ENCODE peak calls at places on chromosomes 13 and 19, in six cellular contexts. W is osteoblast, Z is neural progenitor cell, Q is fibroblast of lung, Y is IMR-90, T is K562. S is an unnamed sample.

GRCh38 chr13:97004886-97005285 is 10.6 kb upstream of the OXGR1 start:
- DNase-seq in W (no peak), Z (no peak), Q (no peak), Y (no peak), T (no peak), S (no peak)

GRCh38 chr13:45916036-45916435 is 64.5 kb upstream of the SIAH3 start:
- DNase-seq in W (no peak), Z (no peak), Q (no peak), Y (no peak), T (no peak), S (no peak)

GRCh38 chr19:17420267-17420924 is 549 bp downstream of the MVB12A start:
- DNase-seq in W (peak; percentile 84), Z (peak; percentile 77), Q (peak; percentile 6), Y (no peak), T (peak; percentile 43), S (no peak)

GRCh38 chr19:6828698-6829633 is 56.5 kb downstream of the VAV1 start:
- DNase-seq in W (peak; percentile 67), Z (no peak), Q (no peak), Y (no peak), T (peak; percentile 88), S (no peak)

GRCh38 chr19:10086904-10087256 is 763 bp downstream of the SHFL start:
- DNase-seq in W (peak; percentile 85), Z (peak; percentile 21), Q (no peak), Y (no peak), T (peak; percentile 64), S (no peak)

GRCh38 chr13:113322043-113322461 is 25.0 kb downstream of the LAMP1 start:
- DNase-seq in W (peak; percentile 64), Z (no peak), Q (no peak), Y (no peak), T (no peak), S (no peak)

GRCh38 chr19:15015946-15016542 is 33.2 kb upstream of the CASP14 start:
- DNase-seq in W (peak; percentile 72), Z (peak; percentile 83), Q (peak; percentile 1), Y (no peak), T (peak; percentile 69), S (no peak)

GRCh38 chr13:101811881-101812280 is 359.4 kb downstream of the ITGBL1 start:
- DNase-seq in W (no peak), Z (no peak), Q (no peak), Y (no peak), T (no peak), S (no peak)

GRCh38 chr19:54523403-54523802 is 20.8 kb downstream of the LAIR2 start:
- DNase-seq in W (no peak), Z (no peak), Q (peak; percentile 4), Y (peak; percentile 39), T (no peak), S (no peak)

GRCh38 chr19:33704271-33704670 is 82.5 kb downstream of the CHST8 start:
- DNase-seq in W (no peak), Z (no peak), Q (no peak), Y (no peak), T (no peak), S (no peak)

GRCh38 chr13:102461302-102461701 is 59.5 kb upstream of the FGF14 start:
- DNase-seq in W (no peak), Z (no peak), Q (no peak), Y (no peak), T (no peak), S (no peak)

GRCh38 chr19:19817357-19817756 is 4.2 kb downstream of the ZNF506 start:
- DNase-seq in W (no peak), Z (no peak), Q (no peak), Y (no peak), T (no peak), S (no peak)

GRCh38 chr19:19821366-19822147 is at the start of gene ZNF506:
- DNase-seq in W (peak; percentile 94), Z (peak; percentile 95), Q (peak; percentile 97), Y (peak; percentile 92), T (no peak), S (peak; percentile 79)

GRCh38 chr19:19823916-19824315 is 2.4 kb upstream of the ZNF506 start:
- DNase-seq in W (no peak), Z (no peak), Q (no peak), Y (no peak), T (no peak), S (no peak)

GRCh38 chr19:19822148-19822429 is 539 bp upstream of the ZNF506 start:
- DNase-seq in W (no peak), Z (no peak), Q (no peak), Y (no peak), T (no peak), S (no peak)

GRCh38 chr19:19820774-19821315 is 705 bp downstream of the ZNF506 start:
- DNase-seq in W (no peak), Z (no peak), Q (no peak), Y (no peak), T (no peak), S (no peak)
- H2AFZ ChIP-seq in W (peak overlapping the region; percentile 100), Z (peak overlapping the region; percentile 65), Q (peak overlapping the region; percentile 71), Y (peak overlapping the region; percentile 98), T (no peak overlapping the region), S (no peak overlapping the region)

GRCh38 chr13:20254076-20254475 is 22.0 kb upstream of the GJB6 start:
- DNase-seq in W (no peak), Z (no peak), Q (no peak), Y (no peak), T (no peak), S (no peak)

GRCh38 chr13:20258963-20259288 is 26.8 kb upstream of the GJB6 start:
- DNase-seq in W (no peak), Z (no peak), Q (no peak), Y (no peak), T (no peak), S (no peak)

GRCh38 chr13:20263393-20264044 is 31.4 kb upstream of the GJB6 start:
- DNase-seq in W (no peak), Z (no peak), Q (no peak), Y (no peak), T (no peak), S (no peak)

DNA sequence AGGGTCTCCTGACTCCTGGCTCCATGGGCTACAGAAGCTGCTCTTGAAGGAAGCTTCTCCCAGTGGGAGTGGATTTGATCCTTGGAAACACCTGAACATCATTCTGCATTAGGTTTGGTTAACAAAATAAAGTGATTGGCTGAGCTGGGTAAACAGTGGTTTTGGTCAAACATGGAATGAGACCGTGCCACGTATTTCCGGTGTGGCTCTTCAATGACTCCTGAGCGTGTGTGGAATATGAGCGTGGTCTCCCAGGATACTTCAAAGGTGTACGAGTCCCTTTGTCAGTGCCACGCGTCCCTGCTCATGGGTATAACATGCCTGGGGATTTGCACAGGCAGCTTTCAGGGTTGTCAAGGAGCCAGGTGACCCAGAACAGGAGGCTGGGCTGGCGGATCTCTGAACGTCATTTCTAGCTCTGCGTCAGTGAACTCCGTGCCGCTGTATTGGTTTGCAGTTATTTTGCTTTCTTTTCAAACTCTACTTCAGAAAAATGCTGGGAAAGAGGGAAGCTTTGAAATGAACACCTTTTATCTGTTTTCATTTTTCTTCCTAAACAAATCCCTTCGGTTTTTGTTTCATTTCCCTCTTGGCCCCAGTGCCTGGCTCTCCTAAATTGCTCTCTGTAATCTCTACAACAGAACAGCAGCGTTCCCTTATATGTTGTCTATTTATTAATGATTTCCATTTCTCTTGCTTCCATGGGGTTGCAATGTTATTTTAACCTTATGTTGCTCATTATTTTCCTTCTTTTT is 26.3 kb upstream of the GJB6 start:
- DNase-seq in W (no peak), Z (no peak), Q (no peak), Y (no peak), T (no peak), S (no peak)
- H2AFZ ChIP-seq in W (no peak overlapping the region), Z (no peak overlapping the region), Q (no peak overlapping the region), Y (no peak overlapping the region), T (no peak overlapping the region), S (no peak overlapping the region)

GRCh38 chr19:57515218-57515617 is 11.9 kb upstream of the ZNF549 start:
- DNase-seq in W (no peak), Z (no peak), Q (no peak), Y (no peak), T (no peak), S (no peak)
- H2AFZ ChIP-seq in W (no peak overlapping the region), Z (no peak overlapping the region), Q (no peak overlapping the region), Y (no peak overlapping the region), T (no peak overlapping the region), S (no peak overlapping the region)

GRCh38 chr19:30371960-30372824 is at the start of gene ZNF536:
- DNase-seq in W (no peak), Z (peak; percentile 13), Q (no peak), Y (no peak), T (no peak), S (no peak)
- H2AFZ ChIP-seq in W (no peak within 1 kb of the TSS), Z (no peak within 1 kb of the TSS), Q (no peak within 1 kb of the TSS), Y (no peak within 1 kb of the TSS), T (no peak within 1 kb of the TSS), S (no peak within 1 kb of the TSS)

GRCh38 chr13:74325106-74325505 is 190.9 kb upstream of the KLF12 start:
- DNase-seq in W (peak; percentile 66), Z (no peak), Q (peak; percentile 84), Y (peak; percentile 87), T (no peak), S (no peak)

GRCh38 chr13:74316531-74316930 is 182.3 kb upstream of the KLF12 start:
- DNase-seq in W (no peak), Z (no peak), Q (peak; percentile 75), Y (peak; percentile 1), T (no peak), S (no peak)

GRCh38 chr13:74324338-74324737 is 190.1 kb upstream of the KLF12 start:
- DNase-seq in W (no peak), Z (no peak), Q (no peak), Y (no peak), T (no peak), S (no peak)

GRCh38 chr13:74322562-74322961 is 188.4 kb upstream of the KLF12 start:
- DNase-seq in W (no peak), Z (no peak), Q (no peak), Y (no peak), T (no peak), S (no peak)

GRCh38 chr13:74320282-74320681 is 186.1 kb upstream of the KLF12 start:
- DNase-seq in W (no peak), Z (no peak), Q (no peak), Y (no peak), T (no peak), S (no peak)
- H2AFZ ChIP-seq in W (no peak overlapping the region), Z (no peak overlapping the region), Q (no peak overlapping the region), Y (no peak overlapping the region), T (no peak overlapping the region), S (no peak overlapping the region)

GRCh38 chr13:48923376-48923775 is 52.3 kb upstream of the FNDC3A start:
- DNase-seq in W (no peak), Z (no peak), Q (no peak), Y (no peak), T (no peak), S (no peak)
- H2AFZ ChIP-seq in W (no peak overlapping the region), Z (no peak overlapping the region), Q (no peak overlapping the region), Y (no peak overlapping the region), T (no peak overlapping the region), S (no peak overlapping the region)

GRCh38 chr19:1250374-1251232 is 2.2 kb downstream of the MIDN start:
- DNase-seq in W (peak; percentile 88), Z (peak; percentile 96), Q (peak; percentile 67), Y (peak; percentile 60), T (no peak), S (no peak)

GRCh38 chr19:1247747-1248453 is 483 bp upstream of the MIDN start:
- DNase-seq in W (peak; percentile 96), Z (peak; percentile 69), Q (peak; percentile 71), Y (peak; percentile 70), T (no peak), S (peak; percentile 91)

GRCh38 chr19:1249990-1250298 is 1.6 kb downstream of the MIDN start:
- DNase-seq in W (no peak), Z (no peak), Q (no peak), Y (no peak), T (no peak), S (no peak)

GRCh38 chr19:1249298-1249989 is 1.1 kb downstream of the MIDN start:
- DNase-seq in W (peak; percentile 100), Z (peak; percentile 99), Q (peak; percentile 91), Y (peak; percentile 96), T (peak; percentile 70), S (no peak)

GRCh38 chr19:1248454-1249297 is at the start of gene MIDN:
- DNase-seq in W (peak; percentile 99), Z (peak; percentile 90), Q (peak; percentile 86), Y (peak; percentile 86), T (peak; percentile 64), S (no peak)
- H2AFZ ChIP-seq in W (peak within 1 kb of the TSS; percentile 65), Z (no peak within 1 kb of the TSS), Q (no peak within 1 kb of the TSS), Y (peak within 1 kb of the TSS; percentile 94), T (peak within 1 kb of the TSS; percentile 90), S (no peak within 1 kb of the TSS)

S was measured in H1.